ENCODE peak calls at places on chromosomes 16 and 17, in nine cellular contexts. One of them, this sample, is unnamed.

GRCh38 chr17:82505296-82505695 is 14.2 kb upstream of the FOXK2 start:
- DNase-seq in heart left ventricle: no peak
- DNase-seq in HCT116: no peak
- DNase-seq in fibroblast of pulmonary artery: no peak
- DNase-seq in PC-3: no peak
- DNase-seq in astrocyte of the spinal cord: no peak
- DNase-seq in lower lobe of right lung: no peak
- DNase-seq in A549: no peak
- DNase-seq in tibial nerve: no peak
- DNase-seq in this sample: no peak

GRCh38 chr16:74865922-74866598 is 91.4 kb upstream of the FA2H start:
- DNase-seq in heart left ventricle: no peak
- DNase-seq in HCT116: no peak
- DNase-seq in fibroblast of pulmonary artery: peak; percentile 8
- DNase-seq in PC-3: no peak
- DNase-seq in astrocyte of the spinal cord: peak; percentile 59
- DNase-seq in lower lobe of right lung: no peak
- DNase-seq in A549: no peak
- DNase-seq in tibial nerve: no peak
- DNase-seq in this sample: no peak

GRCh38 chr16:82093901-82094300 is 58.8 kb downstream of the HSD17B2 start:
- DNase-seq in heart left ventricle: no peak
- DNase-seq in HCT116: no peak
- DNase-seq in fibroblast of pulmonary artery: no peak
- DNase-seq in PC-3: peak; percentile 2
- DNase-seq in astrocyte of the spinal cord: no peak
- DNase-seq in lower lobe of right lung: no peak
- DNase-seq in A549: no peak
- DNase-seq in tibial nerve: no peak
- DNase-seq in this sample: no peak

GRCh38 chr16:79415983-79416641 is 184.4 kb downstream of the MAF start:
- DNase-seq in heart left ventricle: no peak
- DNase-seq in HCT116: no peak
- DNase-seq in fibroblast of pulmonary artery: no peak
- DNase-seq in PC-3: no peak
- DNase-seq in astrocyte of the spinal cord: no peak
- DNase-seq in lower lobe of right lung: no peak
- DNase-seq in A549: no peak
- DNase-seq in tibial nerve: no peak
- DNase-seq in this sample: no peak

GRCh38 chr17:66711936-66712335 is 123.0 kb upstream of the CACNG5 start:
- DNase-seq in heart left ventricle: no peak
- DNase-seq in HCT116: no peak
- DNase-seq in fibroblast of pulmonary artery: no peak
- DNase-seq in PC-3: peak; percentile 86
- DNase-seq in astrocyte of the spinal cord: peak; percentile 75
- DNase-seq in lower lobe of right lung: peak; percentile 69
- DNase-seq in A549: no peak
- DNase-seq in tibial nerve: peak; percentile 69
- DNase-seq in this sample: no peak

GRCh38 chr16:23215435-23215834 is 32.9 kb downstream of the SCNN1G start:
- DNase-seq in heart left ventricle: no peak
- DNase-seq in HCT116: no peak
- DNase-seq in fibroblast of pulmonary artery: no peak
- DNase-seq in PC-3: no peak
- DNase-seq in astrocyte of the spinal cord: no peak
- DNase-seq in lower lobe of right lung: no peak
- DNase-seq in A549: no peak
- DNase-seq in tibial nerve: no peak
- DNase-seq in this sample: no peak

GRCh38 chr17:48310748-48311213 is 119.2 kb downstream of the SKAP1 start:
- DNase-seq in heart left ventricle: no peak
- DNase-seq in HCT116: no peak
- DNase-seq in fibroblast of pulmonary artery: no peak
- DNase-seq in PC-3: no peak
- DNase-seq in astrocyte of the spinal cord: no peak
- DNase-seq in lower lobe of right lung: no peak
- DNase-seq in A549: no peak
- DNase-seq in tibial nerve: no peak
- DNase-seq in this sample: no peak

GRCh38 chr16:69105501-69106361 is at the start of gene HAS3:
- DNase-seq in heart left ventricle: peak; percentile 60
- DNase-seq in HCT116: peak; percentile 69
- DNase-seq in fibroblast of pulmonary artery: peak; percentile 67
- DNase-seq in PC-3: peak; percentile 75
- DNase-seq in astrocyte of the spinal cord: peak; percentile 63
- DNase-seq in lower lobe of right lung: peak; percentile 81
- DNase-seq in A549: peak; percentile 81
- DNase-seq in tibial nerve: no peak
- DNase-seq in this sample: no peak

GRCh38 chr17:81837641-81838040 is 2.8 kb upstream of the PPP1R27 start:
- DNase-seq in heart left ventricle: no peak
- DNase-seq in HCT116: no peak
- DNase-seq in fibroblast of pulmonary artery: no peak
- DNase-seq in PC-3: no peak
- DNase-seq in astrocyte of the spinal cord: no peak
- DNase-seq in lower lobe of right lung: peak; percentile 56
- DNase-seq in A549: no peak
- DNase-seq in tibial nerve: no peak
- DNase-seq in this sample: no peak

GRCh38 chr17:80414508-80414802 is 512 bp upstream of the ENDOV start:
- DNase-seq in heart left ventricle: no peak
- DNase-seq in HCT116: no peak
- DNase-seq in fibroblast of pulmonary artery: peak; percentile 9
- DNase-seq in PC-3: peak; percentile 16
- DNase-seq in astrocyte of the spinal cord: peak; percentile 5
- DNase-seq in lower lobe of right lung: no peak
- DNase-seq in A549: no peak
- DNase-seq in tibial nerve: no peak
- DNase-seq in this sample: no peak

GRCh38 chr17:17075037-17075755 is 32.9 kb downstream of the MPRIP start:
- DNase-seq in heart left ventricle: peak; percentile 61
- DNase-seq in HCT116: no peak
- DNase-seq in fibroblast of pulmonary artery: peak; percentile 79
- DNase-seq in PC-3: no peak
- DNase-seq in astrocyte of the spinal cord: peak; percentile 75
- DNase-seq in lower lobe of right lung: peak; percentile 47
- DNase-seq in A549: no peak
- DNase-seq in tibial nerve: peak; percentile 64
- DNase-seq in this sample: no peak

GRCh38 chr16:10938844-10939648 is 3.2 kb downstream of the DEXI start:
- DNase-seq in heart left ventricle: no peak
- DNase-seq in HCT116: no peak
- DNase-seq in fibroblast of pulmonary artery: no peak
- DNase-seq in PC-3: no peak
- DNase-seq in astrocyte of the spinal cord: no peak
- DNase-seq in lower lobe of right lung: no peak
- DNase-seq in A549: no peak
- DNase-seq in tibial nerve: no peak
- DNase-seq in this sample: no peak

GRCh38 chr17:7211512-7212277 is 7.9 kb downstream of the DLG4 start:
- DNase-seq in heart left ventricle: no peak
- DNase-seq in HCT116: no peak
- DNase-seq in fibroblast of pulmonary artery: no peak
- DNase-seq in PC-3: no peak
- DNase-seq in astrocyte of the spinal cord: no peak
- DNase-seq in lower lobe of right lung: no peak
- DNase-seq in A549: no peak
- DNase-seq in tibial nerve: no peak
- DNase-seq in this sample: no peak

GRCh38 chr17:48755346-48755745 is 26.8 kb upstream of the HOXB13 start:
- DNase-seq in heart left ventricle: no peak
- DNase-seq in HCT116: no peak
- DNase-seq in fibroblast of pulmonary artery: no peak
- DNase-seq in PC-3: peak; percentile 1
- DNase-seq in astrocyte of the spinal cord: no peak
- DNase-seq in lower lobe of right lung: no peak
- DNase-seq in A549: no peak
- DNase-seq in tibial nerve: no peak
- DNase-seq in this sample: no peak

GRCh38 chr16:51971184-51971583 is 575.8 kb downstream of the TOX3 start:
- DNase-seq in heart left ventricle: no peak
- DNase-seq in HCT116: no peak
- DNase-seq in fibroblast of pulmonary artery: peak; percentile 29
- DNase-seq in PC-3: no peak
- DNase-seq in astrocyte of the spinal cord: peak; percentile 5
- DNase-seq in lower lobe of right lung: no peak
- DNase-seq in A549: peak; percentile 13
- DNase-seq in tibial nerve: no peak
- DNase-seq in this sample: no peak

GRCh38 chr16:78252757-78253156 is 153.3 kb downstream of the WWOX start:
- DNase-seq in heart left ventricle: no peak
- DNase-seq in HCT116: no peak
- DNase-seq in fibroblast of pulmonary artery: no peak
- DNase-seq in PC-3: no peak
- DNase-seq in astrocyte of the spinal cord: no peak
- DNase-seq in lower lobe of right lung: no peak
- DNase-seq in A549: no peak
- DNase-seq in tibial nerve: no peak
- DNase-seq in this sample: no peak

GRCh38 chr17:32009262-32009542 is 2.0 kb downstream of the LRRC37B start:
- DNase-seq in heart left ventricle: no peak
- DNase-seq in HCT116: no peak
- DNase-seq in fibroblast of pulmonary artery: no peak
- DNase-seq in PC-3: no peak
- DNase-seq in astrocyte of the spinal cord: no peak
- DNase-seq in lower lobe of right lung: no peak
- DNase-seq in A549: no peak
- DNase-seq in tibial nerve: no peak
- DNase-seq in this sample: no peak
- H3K4me3 ChIP-seq in heart left ventricle: peak overlapping the region; percentile 94
- H3K4me3 ChIP-seq in HCT116: no peak overlapping the region
- H3K4me3 ChIP-seq in fibroblast of pulmonary artery: peak overlapping the region; percentile 93
- H3K4me3 ChIP-seq in PC-3: peak overlapping the region; percentile 95
- H3K4me3 ChIP-seq in astrocyte of the spinal cord: no peak overlapping the region
- H3K4me3 ChIP-seq in lower lobe of right lung: peak overlapping the region; percentile 77
- H3K4me3 ChIP-seq in A549: no peak overlapping the region
- H3K4me3 ChIP-seq in tibial nerve: no peak overlapping the region
- H3K4me3 ChIP-seq in this sample: no peak overlapping the region

GRCh38 chr17:3039748-3040147 is 23.7 kb downstream of the OR1D5 start:
- DNase-seq in heart left ventricle: no peak
- DNase-seq in HCT116: no peak
- DNase-seq in fibroblast of pulmonary artery: peak; percentile 88
- DNase-seq in PC-3: no peak
- DNase-seq in astrocyte of the spinal cord: no peak
- DNase-seq in lower lobe of right lung: no peak
- DNase-seq in A549: no peak
- DNase-seq in tibial nerve: no peak
- DNase-seq in this sample: no peak

GRCh38 chr17:3036800-3037199 is 26.6 kb downstream of the OR1D5 start:
- DNase-seq in heart left ventricle: no peak
- DNase-seq in HCT116: no peak
- DNase-seq in fibroblast of pulmonary artery: no peak
- DNase-seq in PC-3: no peak
- DNase-seq in astrocyte of the spinal cord: no peak
- DNase-seq in lower lobe of right lung: peak; percentile 14
- DNase-seq in A549: no peak
- DNase-seq in tibial nerve: no peak
- DNase-seq in this sample: no peak

GRCh38 chr17:3040882-3041281 is 22.5 kb downstream of the OR1D5 start:
- DNase-seq in heart left ventricle: no peak
- DNase-seq in HCT116: no peak
- DNase-seq in fibroblast of pulmonary artery: no peak
- DNase-seq in PC-3: no peak
- DNase-seq in astrocyte of the spinal cord: no peak
- DNase-seq in lower lobe of right lung: peak; percentile 10
- DNase-seq in A549: no peak
- DNase-seq in tibial nerve: no peak
- DNase-seq in this sample: no peak

GRCh38 chr17:3037259-3037658 is 26.1 kb downstream of the OR1D5 start:
- DNase-seq in heart left ventricle: no peak
- DNase-seq in HCT116: no peak
- DNase-seq in fibroblast of pulmonary artery: no peak
- DNase-seq in PC-3: no peak
- DNase-seq in astrocyte of the spinal cord: no peak
- DNase-seq in lower lobe of right lung: no peak
- DNase-seq in A549: no peak
- DNase-seq in tibial nerve: no peak
- DNase-seq in this sample: no peak

GRCh38 chr17:3038941-3039340 is 24.5 kb downstream of the OR1D5 start:
- DNase-seq in heart left ventricle: no peak
- DNase-seq in HCT116: no peak
- DNase-seq in fibroblast of pulmonary artery: no peak
- DNase-seq in PC-3: no peak
- DNase-seq in astrocyte of the spinal cord: no peak
- DNase-seq in lower lobe of right lung: no peak
- DNase-seq in A549: no peak
- DNase-seq in tibial nerve: peak; percentile 1
- DNase-seq in this sample: no peak
- TF ChIP-seq CTCF in heart left ventricle: no peak
- TF ChIP-seq CTCF in HCT116: no peak
- TF ChIP-seq CTCF in fibroblast of pulmonary artery: no peak
- TF ChIP-seq CTCF in PC-3: no peak
- TF ChIP-seq CTCF in astrocyte of the spinal cord: no peak
- TF ChIP-seq CTCF in lower lobe of right lung: no peak
- TF ChIP-seq CTCF in A549: no peak
- TF ChIP-seq CTCF in tibial nerve: no peak
- TF ChIP-seq CTCF in this sample: no peak

DNA sequence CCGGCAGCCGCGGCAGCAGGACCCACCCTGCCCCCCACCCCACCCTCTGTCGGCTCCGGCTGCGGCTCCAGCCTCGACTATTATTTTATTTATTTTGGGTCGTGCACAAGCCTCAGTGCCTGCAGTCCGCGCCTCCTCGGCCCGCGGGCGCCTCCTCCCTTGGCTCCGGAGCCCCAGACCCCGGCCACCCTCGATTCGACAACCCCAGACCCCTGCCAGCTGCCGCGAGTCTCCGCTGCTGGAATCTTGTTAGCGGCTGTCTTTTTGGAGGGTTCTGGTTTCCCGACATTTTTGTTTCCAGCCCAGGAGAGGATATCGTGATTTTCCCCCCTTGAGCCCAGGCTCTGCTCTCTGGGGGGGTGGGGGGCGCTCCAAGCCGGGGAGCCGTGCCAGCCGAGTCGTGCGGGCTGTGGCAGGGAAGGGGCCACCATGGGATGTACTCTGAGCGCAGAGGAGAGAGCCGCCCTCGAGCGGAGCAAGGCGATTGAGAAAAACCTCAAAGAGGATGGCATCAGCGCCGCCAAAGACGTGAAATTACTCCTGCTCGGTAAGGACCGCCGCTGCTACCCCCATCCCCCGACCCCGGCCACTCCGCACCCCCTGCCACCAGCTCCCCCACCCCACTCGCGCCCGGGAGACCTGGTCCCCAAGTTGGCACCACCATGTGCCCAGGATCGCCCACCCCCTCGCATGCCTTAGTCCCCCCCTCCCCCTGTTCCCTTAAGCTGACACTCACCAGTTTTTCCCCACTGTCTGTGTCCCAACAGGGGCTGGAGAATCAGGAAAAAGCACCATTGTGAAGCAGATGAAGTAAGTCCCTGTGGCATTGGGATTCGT is 736 bp downstream of the GNAO1 start:
- DNase-seq in heart left ventricle: no peak
- DNase-seq in HCT116: no peak
- DNase-seq in fibroblast of pulmonary artery: no peak
- DNase-seq in PC-3: no peak
- DNase-seq in astrocyte of the spinal cord: no peak
- DNase-seq in lower lobe of right lung: no peak
- DNase-seq in A549: no peak
- DNase-seq in tibial nerve: no peak
- DNase-seq in this sample: no peak
- H3K4me3 ChIP-seq in heart left ventricle: peak overlapping the region; percentile 91
- H3K4me3 ChIP-seq in HCT116: no peak overlapping the region
- H3K4me3 ChIP-seq in fibroblast of pulmonary artery: peak overlapping the region; percentile 10
- H3K4me3 ChIP-seq in PC-3: no peak overlapping the region
- H3K4me3 ChIP-seq in astrocyte of the spinal cord: no peak overlapping the region
- H3K4me3 ChIP-seq in lower lobe of right lung: peak overlapping the region; percentile 63
- H3K4me3 ChIP-seq in A549: peak overlapping the region; percentile 61
- H3K4me3 ChIP-seq in tibial nerve: peak overlapping the region; percentile 51
- H3K4me3 ChIP-seq in this sample: no peak overlapping the region

GRCh38 chr16:54242199-54242598 is 44.4 kb downstream of the IRX3 start:
- DNase-seq in heart left ventricle: no peak
- DNase-seq in HCT116: peak; percentile 41
- DNase-seq in fibroblast of pulmonary artery: no peak
- DNase-seq in PC-3: peak; percentile 2
- DNase-seq in astrocyte of the spinal cord: no peak
- DNase-seq in lower lobe of right lung: no peak
- DNase-seq in A549: no peak
- DNase-seq in tibial nerve: no peak
- DNase-seq in this sample: no peak
- TF ChIP-seq CTCF in heart left ventricle: no peak
- TF ChIP-seq CTCF in HCT116: peak; percentile 11
- TF ChIP-seq CTCF in fibroblast of pulmonary artery: no peak
- TF ChIP-seq CTCF in PC-3: no peak
- TF ChIP-seq CTCF in astrocyte of the spinal cord: no peak
- TF ChIP-seq CTCF in lower lobe of right lung: no peak
- TF ChIP-seq CTCF in A549: no peak
- TF ChIP-seq CTCF in tibial nerve: no peak
- TF ChIP-seq CTCF in this sample: no peak

This sample was measured in GM12864.